ENCODE peak calls at places on chromosomes 16 and 17, in nine cellular contexts. H is activated naive CD4-positive, alpha-beta T cell treated with anti-CD3 and anti-CD28 coated beads, Interleukin-2, amount 50 U/mL, for 72 hours; D is NCI-H2081 treated with DMSO at 0.1 percent for 48 hours; S is SK-N-DZ; G is Right ventricle myocardium superior; K is HS-5; L is thoracic aorta; U is kidney epithelial cell; V is CD8-positive, alpha-beta T cell. W is an unnamed sample.

GRCh38 chr17:65463242-65463641 is 98.2 kb downstream of the AXIN2 start:
- DNase-seq in H (no peak), D (no peak), S (no peak), G (peak), K (no peak), L (peak), U (no peak), V (no peak), W (no peak)

GRCh38 chr16:11535494-11535893 is 51.2 kb downstream of the LITAF start:
- DNase-seq in H (no peak), D (no peak), S (no peak), G (no peak), K (no peak), L (no peak), U (no peak), V (no peak), W (no peak)

GRCh38 chr16:10946308-10946707 is 1.9 kb downstream of the CLEC16A start:
- DNase-seq in H (no peak), D (no peak), S (no peak), G (no peak), K (no peak), L (no peak), U (no peak), V (no peak), W (no peak)

GRCh38 chr17:15048381-15048780 is 216.7 kb downstream of the PMP22 start:
- DNase-seq in H (no peak), D (no peak), S (no peak), G (no peak), K (no peak), L (no peak), U (no peak), V (no peak), W (no peak)

GRCh38 chr16:4649744-4650442 is 25.3 kb downstream of the MGRN1 start:
- DNase-seq in H (no peak), D (no peak), S (no peak), G (no peak), K (no peak), L (no peak), U (no peak), V (no peak), W (no peak)

GRCh38 chr17:47363171-47363570 is 39.4 kb downstream of the EFCAB13 start:
- DNase-seq in H (no peak), D (no peak), S (no peak), G (no peak), K (no peak), L (no peak), U (no peak), V (no peak), W (no peak)

GRCh38 chr17:40062347-40063033 is at the start of gene THRA:
- DNase-seq in H (peak), D (no peak), S (no peak), G (peak), K (no peak), L (no peak), U (no peak), V (peak), W (no peak)

GRCh38 chr17:31216053-31216751 is 80.8 kb downstream of the OMG start:
- DNase-seq in H (no peak), D (no peak), S (peak), G (no peak), K (peak), L (no peak), U (no peak), V (no peak), W (no peak)

GRCh38 chr16:67767953-67768352 is 38.4 kb downstream of the RANBP10 start:
- DNase-seq in H (no peak), D (no peak), S (no peak), G (no peak), K (peak), L (no peak), U (no peak), V (no peak), W (no peak)

GRCh38 chr17:64378890-64379354 is 11.7 kb downstream of the PECAM1 start:
- DNase-seq in H (no peak), D (no peak), S (no peak), G (no peak), K (no peak), L (no peak), U (no peak), V (no peak), W (no peak)

GRCh38 chr17:73824321-73824720 is 180.1 kb upstream of the SDK2 start:
- DNase-seq in H (no peak), D (no peak), S (no peak), G (no peak), K (no peak), L (no peak), U (no peak), V (no peak), W (no peak)

GRCh38 chr17:57021226-57021940 is 43.5 kb downstream of the SCPEP1 start:
- DNase-seq in H (no peak), D (no peak), S (no peak), G (no peak), K (no peak), L (peak), U (no peak), V (no peak), W (no peak)

GRCh38 chr16:11047057-11047456 is 102.7 kb downstream of the CLEC16A start:
- DNase-seq in H (no peak), D (no peak), S (peak), G (no peak), K (peak), L (no peak), U (no peak), V (no peak), W (no peak)

GRCh38 chr17:14791221-14791620 is 473.9 kb downstream of the PMP22 start:
- DNase-seq in H (no peak), D (no peak), S (no peak), G (no peak), K (no peak), L (no peak), U (no peak), V (no peak), W (no peak)

GRCh38 chr17:17904171-17905035 is 67.6 kb upstream of the SREBF1 start:
- DNase-seq in H (no peak), D (no peak), S (no peak), G (no peak), K (no peak), L (no peak), U (no peak), V (no peak), W (no peak)

GRCh38 chr17:27654654-27655524 is 23.9 kb downstream of the LGALS9 start:
- DNase-seq in H (peak), D (no peak), S (peak), G (peak), K (peak), L (peak), U (no peak), V (peak), W (no peak)

GRCh38 chr17:50062323-50063243 is 6.7 kb downstream of the ITGA3 start:
- DNase-seq in H (no peak), D (no peak), S (no peak), G (peak), K (no peak), L (peak), U (peak), V (no peak), W (no peak)

GRCh38 chr16:73192227-73192894 is 144.4 kb upstream of the ZFHX3 start:
- DNase-seq in H (no peak), D (no peak), S (no peak), G (no peak), K (no peak), L (no peak), U (no peak), V (no peak), W (no peak)

GRCh38 chr17:64130559-64131001 is 636 bp upstream of the ERN1 start:
- DNase-seq in H (no peak), D (no peak), S (no peak), G (peak), K (peak), L (peak), U (no peak), V (peak), W (no peak)

GRCh38 chr17:19354123-19354522 is 8.4 kb downstream of the B9D1 start:
- DNase-seq in H (no peak), D (no peak), S (no peak), G (no peak), K (peak), L (no peak), U (peak), V (no peak), W (no peak)

GRCh38 chr17:3005696-3006095 is 57.7 kb downstream of the OR1D5 start:
- DNase-seq in H (no peak), D (no peak), S (no peak), G (no peak), K (no peak), L (no peak), U (no peak), V (no peak), W (no peak)

GRCh38 chr17:19744922-19745757 is 3.0 kb downstream of the ALDH3A1 start:
- DNase-seq in H (peak), D (no peak), S (peak), G (peak), K (no peak), L (peak), U (peak), V (peak), W (peak)

GRCh38 chr16:85228463-85228862 is 116.2 kb upstream of the CIBAR2 start:
- DNase-seq in H (no peak), D (no peak), S (no peak), G (no peak), K (no peak), L (no peak), U (no peak), V (no peak), W (no peak)

GRCh38 chr16:10552998-10553491 is 27.4 kb downstream of the EMP2 start:
- DNase-seq in H (peak), D (no peak), S (no peak), G (peak), K (no peak), L (no peak), U (no peak), V (peak), W (no peak)

GRCh38 chr16:71846443-71846842 is 667 bp downstream of the ATXN1L start:
- DNase-seq in H (peak), D (no peak), S (no peak), G (no peak), K (no peak), L (no peak), U (no peak), V (peak), W (peak)

GRCh38 chr17:11742891-11743290 is 144.6 kb downstream of the DNAH9 start:
- DNase-seq in H (no peak), D (no peak), S (no peak), G (no peak), K (no peak), L (no peak), U (no peak), V (no peak), W (no peak)

GRCh38 chr17:66508896-66509843 is 206.8 kb downstream of the PRKCA start:
- DNase-seq in H (peak), D (no peak), S (no peak), G (no peak), K (peak), L (no peak), U (peak), V (peak), W (no peak)

GRCh38 chr16:53771655-53772497 is 67.9 kb downstream of the FTO start:
- DNase-seq in H (no peak), D (no peak), S (no peak), G (no peak), K (no peak), L (no peak), U (no peak), V (no peak), W (no peak)

GRCh38 chr17:77543779-77544178 is 403.0 kb downstream of the SEC14L1 start:
- DNase-seq in H (no peak), D (no peak), S (no peak), G (no peak), K (no peak), L (no peak), U (no peak), V (no peak), W (no peak)

GRCh38 chr17:59220328-59221158 is at the start of gene GDPD1:
- DNase-seq in H (peak), D (peak), S (peak), G (peak), K (peak), L (peak), U (peak), V (peak), W (peak)

W was measured in substantia nigra.